ENCODE peak calls at places on chromosome 1, in nine cellular contexts. L, U, P, G, K, F, V, A and T are unnamed samples.

GRCh38 chr1:27284425-27285287 is 37.3 kb upstream of the TMEM222 start:
- DNase-seq in U (peak), V (peak), L (peak), P (peak), K (peak), G (peak), A (peak), F (peak), T (peak)

GRCh38 chr1:101302831-101303511 is 66.2 kb downstream of the S1PR1 start:
- DNase-seq in G (no peak), L (no peak), P (no peak), F (no peak), V (peak), A (no peak), K (no peak), U (no peak), T (peak)

GRCh38 chr1:178093958-178094751 is at the start of gene RASAL2:
- DNase-seq in F (peak), L (peak), K (peak), U (peak), G (peak), V (peak), P (peak), A (peak), T (no peak)

GRCh38 chr1:83761084-83761760 is 237.7 kb downstream of the TTLL7 start:
- DNase-seq in A (no peak), G (no peak), U (no peak), L (no peak), P (no peak), K (no peak), F (no peak), V (no peak), T (no peak)

GRCh38 chr1:198771562-198772153 is 132.8 kb downstream of the PTPRC start:
- DNase-seq in U (no peak), L (no peak), V (peak), K (no peak), A (no peak), P (no peak), F (peak), G (peak), T (peak)

GRCh38 chr1:94247146-94248094 is 10.0 kb upstream of the ARHGAP29 start:
- DNase-seq in A (peak), L (peak), V (peak), G (peak), P (peak), K (peak), U (peak), F (peak), T (no peak)

GRCh38 chr1:234585333-234586055 is 24.5 kb downstream of the IRF2BP2 start:
- DNase-seq in K (no peak), U (no peak), A (no peak), P (no peak), L (no peak), F (no peak), G (peak), V (peak), T (no peak)

GRCh38 chr1:57058652-57059501 is 93.1 kb upstream of the C8B start:
- DNase-seq in L (no peak), V (no peak), U (no peak), F (no peak), A (no peak), K (no peak), P (no peak), G (no peak), T (no peak)

GRCh38 chr1:10522324-10522860 is 47.6 kb downstream of the PEX14 start:
- DNase-seq in U (no peak), F (no peak), V (no peak), L (no peak), P (no peak), G (no peak), K (no peak), A (no peak), T (no peak)

GRCh38 chr1:240927815-240928214 is 315.9 kb upstream of the GREM2 start:
- DNase-seq in U (no peak), V (no peak), L (no peak), P (no peak), K (no peak), A (no peak), F (no peak), G (no peak), T (no peak)

GRCh38 chr1:112731451-112731850 is 16.3 kb upstream of the PPM1J start:
- DNase-seq in A (no peak), U (no peak), K (no peak), F (no peak), V (no peak), P (no peak), G (no peak), L (no peak), T (no peak)

GRCh38 chr1:112729909-112730308 is 14.8 kb upstream of the PPM1J start:
- DNase-seq in U (no peak), A (no peak), V (no peak), L (no peak), G (no peak), F (no peak), P (no peak), K (no peak), T (no peak)

GRCh38 chr1:112723511-112723839 is 8.3 kb upstream of the PPM1J start:
- DNase-seq in A (no peak), K (no peak), U (no peak), L (no peak), F (no peak), V (no peak), P (no peak), G (no peak), T (no peak)

GRCh38 chr1:112722601-112723510 is 7.7 kb upstream of the PPM1J start:
- DNase-seq in K (no peak), V (peak), A (no peak), U (no peak), F (no peak), L (no peak), P (no peak), G (no peak), T (no peak)

DNA sequence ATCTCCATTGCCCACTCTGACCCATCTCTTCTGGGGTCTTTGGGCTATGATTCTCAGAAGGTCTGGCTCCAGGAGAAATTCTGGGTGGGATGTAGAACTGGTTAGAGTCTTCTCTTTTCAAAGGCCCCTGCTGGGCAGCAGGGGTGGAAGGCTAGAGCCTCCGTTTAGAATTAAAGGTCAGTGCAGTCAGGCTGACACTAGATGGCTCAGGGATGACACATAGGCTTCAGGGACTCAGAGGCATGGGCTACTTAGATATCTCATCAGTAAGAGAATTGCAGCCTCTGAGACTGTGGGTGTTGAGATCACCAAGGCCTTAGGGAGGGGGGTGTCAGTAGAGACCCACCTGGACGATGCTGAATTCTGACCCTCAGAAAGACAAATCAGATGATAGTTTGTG is 12.6 kb upstream of the PPM1J start:
- DNase-seq in V (peak), U (no peak), F (no peak), P (no peak), K (no peak), L (no peak), G (no peak), A (no peak), T (no peak)
- TF ChIP-seq CTCF in V (peak), U (peak), F (no peak), P (no peak), K (no peak), L (no peak), G (no peak), A (no peak), T (no peak)

GRCh38 chr1:32303997-32304622 is 12.2 kb downstream of the HDAC1 start:
- DNase-seq in P (no peak), V (peak), F (no peak), G (no peak), K (no peak), L (no peak), A (no peak), U (no peak), T (no peak)
- TF ChIP-seq CTCF in P (no peak), V (no peak), F (no peak), G (no peak), K (no peak), L (no peak), A (peak), U (no peak), T (no peak)

GRCh38 chr1:70970407-70970806 is 77.2 kb downstream of the PTGER3 start:
- DNase-seq in A (no peak), F (no peak), U (no peak), G (no peak), L (no peak), P (no peak), K (no peak), V (no peak), T (no peak)

GRCh38 chr1:70961374-70961773 is 86.2 kb downstream of the PTGER3 start:
- DNase-seq in V (no peak), L (no peak), G (no peak), A (no peak), K (no peak), P (no peak), F (no peak), U (peak), T (no peak)

GRCh38 chr1:70963374-70963773 is 84.2 kb downstream of the PTGER3 start:
- DNase-seq in F (no peak), K (no peak), A (no peak), G (no peak), U (no peak), P (no peak), V (no peak), L (no peak), T (no peak)

DNA sequence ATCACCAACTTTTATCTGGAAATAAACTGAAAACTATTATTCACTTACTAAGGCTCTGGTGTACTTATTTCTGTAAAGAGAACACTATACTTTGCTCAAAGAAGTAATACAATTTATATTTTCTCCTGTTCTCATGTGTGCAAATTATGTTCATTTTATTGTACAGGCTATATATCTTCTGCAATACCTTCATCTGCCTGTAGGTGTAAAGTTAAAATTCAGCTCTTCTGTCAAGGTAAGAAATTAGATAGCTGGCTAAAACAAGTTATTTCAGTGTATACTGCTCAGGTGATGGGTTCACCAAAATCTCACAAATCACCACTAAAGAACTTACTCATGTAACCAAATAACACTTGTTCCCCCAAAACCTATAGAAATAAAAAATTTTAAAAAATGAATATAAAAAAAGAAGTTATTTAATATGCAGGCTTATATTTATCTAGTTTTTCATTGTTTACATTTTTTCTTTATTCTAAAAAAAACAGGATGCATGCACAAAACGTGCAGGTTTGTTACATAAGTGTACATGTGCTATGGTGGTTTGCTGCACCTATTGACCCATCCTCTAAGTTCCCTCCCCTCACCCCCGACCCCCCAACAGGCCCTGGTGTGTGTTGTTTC is 81.5 kb downstream of the PTGER3 start:
- DNase-seq in G (peak), K (no peak), P (no peak), U (peak), V (peak), F (no peak), L (peak), A (no peak), T (peak)
- TF ChIP-seq CTCF in G (peak), K (peak), P (no peak), U (peak), V (peak), F (peak), L (peak), A (peak), T (no peak)

GRCh38 chr1:31681421-31681820 is 22.4 kb downstream of the COL16A1 start:
- DNase-seq in G (no peak), L (no peak), V (no peak), F (no peak), A (no peak), P (no peak), U (no peak), K (no peak), T (no peak)
- TF ChIP-seq CTCF in G (no peak), L (no peak), V (no peak), F (no peak), A (no peak), P (no peak), U (no peak), K (no peak), T (no peak)

GRCh38 chr1:118186026-118186425 is 998 bp upstream of the SPAG17 start:
- DNase-seq in F (no peak), U (no peak), A (no peak), P (no peak), L (no peak), G (no peak), K (no peak), V (no peak), T (no peak)

GRCh38 chr1:118184737-118185082 is 318 bp downstream of the SPAG17 start:
- DNase-seq in P (no peak), V (no peak), U (peak), A (no peak), K (no peak), G (peak), L (no peak), F (no peak), T (peak)

DNA sequence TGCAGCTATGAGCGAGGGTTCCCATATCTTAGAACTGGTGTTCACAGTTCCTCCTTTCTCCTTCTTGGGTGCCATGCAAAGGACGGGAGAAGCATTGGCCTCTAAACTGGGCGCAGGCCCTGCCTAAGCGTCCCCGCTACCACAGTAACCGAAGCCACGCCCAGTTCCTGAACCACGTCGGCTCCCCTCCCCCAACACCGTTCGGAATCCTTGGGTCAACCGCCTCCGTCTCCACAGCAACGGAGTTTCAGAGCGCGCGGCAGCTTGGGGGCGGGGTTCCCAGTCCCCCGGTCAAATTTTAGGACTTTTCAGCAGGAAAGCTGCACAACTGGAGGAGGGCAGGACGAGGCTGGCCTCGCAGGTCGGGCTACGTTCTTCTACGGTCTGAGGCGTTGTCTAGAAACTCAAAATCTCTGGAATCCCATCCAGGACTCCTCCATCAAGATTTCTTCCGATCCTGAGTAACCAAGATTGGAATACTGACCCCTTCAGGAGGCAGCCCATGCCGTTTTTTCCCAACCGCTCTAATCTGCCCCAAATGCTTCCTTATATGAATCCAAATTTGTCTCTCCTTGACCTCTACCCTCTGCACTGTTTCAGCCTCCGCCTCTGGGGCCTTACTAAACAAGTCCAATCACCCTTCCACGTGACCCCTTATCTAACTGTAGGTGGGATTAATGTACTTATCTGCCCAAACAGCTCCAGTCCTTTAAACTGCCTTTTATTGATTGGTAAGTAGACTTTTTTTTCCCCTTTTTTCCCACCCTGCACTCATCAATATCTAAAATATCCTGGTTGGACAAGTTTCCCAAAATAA is at the start of gene SPAG17:
- DNase-seq in P (peak), G (peak), F (peak), L (peak), A (peak), U (peak), V (peak), K (peak), T (peak)
- TF ChIP-seq CTCF in P (no peak), G (peak), F (no peak), L (no peak), A (peak), U (peak), V (peak), K (no peak), T (peak)

GRCh38 chr1:19680644-19681043 is 16.0 kb downstream of the HTR6 start:
- DNase-seq in U (no peak), F (no peak), V (no peak), P (no peak), G (no peak), K (no peak), A (no peak), L (no peak), T (no peak)

GRCh38 chr1:19678493-19678892 is 13.8 kb downstream of the HTR6 start:
- DNase-seq in F (no peak), V (no peak), K (no peak), U (no peak), A (no peak), P (no peak), G (no peak), L (no peak), T (no peak)

GRCh38 chr1:19682257-19682656 is 17.6 kb downstream of the HTR6 start:
- DNase-seq in P (no peak), L (peak), U (no peak), A (no peak), V (peak), G (peak), K (no peak), F (no peak), T (peak)

GRCh38 chr1:19678931-19679453 is 14.3 kb downstream of the HTR6 start:
- DNase-seq in A (no peak), G (no peak), F (no peak), K (no peak), U (no peak), L (no peak), V (no peak), P (no peak), T (no peak)

DNA sequence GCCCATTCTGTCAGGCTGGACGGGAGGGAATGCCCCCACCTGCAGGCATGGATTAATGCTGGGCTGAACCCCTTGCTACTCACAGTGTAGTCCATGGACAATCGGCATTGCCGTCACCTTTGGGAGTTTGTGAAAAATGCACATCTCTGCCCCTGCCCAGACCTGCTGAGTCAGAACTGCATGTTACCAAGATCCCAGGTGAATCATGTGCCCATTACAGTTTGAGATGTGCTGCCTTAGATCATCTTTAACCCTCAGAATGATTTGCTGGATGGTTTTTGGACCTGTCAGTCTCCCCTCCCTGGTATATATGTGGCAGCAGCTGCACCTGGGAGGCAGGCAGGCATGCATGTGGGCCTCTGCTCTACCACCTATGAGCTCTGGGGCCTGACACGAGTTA is 15.0 kb downstream of the HTR6 start:
- DNase-seq in L (no peak), A (no peak), F (no peak), U (no peak), V (no peak), K (no peak), G (no peak), P (no peak), T (peak)
- TF ChIP-seq CTCF in L (no peak), A (no peak), F (no peak), U (no peak), V (no peak), K (no peak), G (no peak), P (no peak), T (no peak)

DNA sequence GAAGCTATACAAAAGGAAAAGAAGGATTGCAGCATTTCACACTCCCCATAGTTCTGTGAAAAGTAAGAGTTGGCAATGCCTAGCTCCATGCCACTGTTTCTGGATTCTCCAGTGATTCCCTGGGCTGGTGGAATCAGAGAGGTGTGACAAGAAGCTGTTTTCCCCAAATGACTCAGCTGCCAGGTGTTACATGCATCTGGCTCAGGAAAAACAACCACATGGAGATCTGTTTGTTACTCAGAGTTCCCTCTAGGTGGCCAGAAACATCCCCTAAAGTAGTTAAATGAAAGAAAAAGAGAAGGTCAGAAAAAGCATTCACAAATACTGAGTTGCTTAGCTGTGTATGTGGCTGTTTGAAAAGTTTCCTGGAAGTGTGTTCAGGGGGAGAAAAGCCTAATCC is 115.8 kb downstream of the UCK2 start:
- DNase-seq in V (peak), G (peak), K (no peak), F (no peak), A (no peak), P (no peak), L (peak), U (no peak), T (peak)
- TF ChIP-seq CTCF in V (no peak), G (no peak), K (no peak), F (no peak), A (no peak), P (no peak), L (no peak), U (no peak), T (no peak)

GRCh38 chr1:88001460-88001859 is 672.8 kb downstream of the LMO4 start:
- DNase-seq in A (no peak), K (no peak), G (peak), V (peak), L (peak), U (no peak), P (no peak), F (no peak), T (peak)
- TF ChIP-seq CTCF in A (no peak), K (no peak), G (no peak), V (no peak), L (no peak), U (no peak), P (no peak), F (no peak), T (no peak)

GRCh38 chr1:26190373-26190987 is at the start of gene CATSPER4:
- DNase-seq in V (peak), G (peak), P (no peak), F (peak), K (no peak), A (no peak), U (peak), L (peak), T (peak)
- TF ChIP-seq CTCF in V (peak), G (peak), P (no peak), F (no peak), K (no peak), A (peak), U (peak), L (no peak), T (peak)

GRCh38 chr1:39006726-39007645 is 15.9 kb downstream of the AKIRIN1 start:
- DNase-seq in K (no peak), V (no peak), L (no peak), P (no peak), U (no peak), F (no peak), G (no peak), A (no peak), T (no peak)
- TF ChIP-seq CTCF in K (no peak), V (no peak), L (no peak), P (no peak), U (peak), F (no peak), G (no peak), A (no peak), T (no peak)